ENCODE peak calls at places on chromosomes 3 and 15, in four cellular contexts. M, Y, I and T are unnamed samples.

GRCh38 chr3:72244396-72244795 is 459.4 kb upstream of the PROK2 start:
- DNase-seq in Y (no peak), M (no peak), I (no peak), T (no peak)

GRCh38 chr3:107594870-107595269 is 72.1 kb downstream of the BBX start:
- DNase-seq in I (no peak), M (no peak), Y (no peak), T (no peak)

GRCh38 chr3:9388562-9389272 is 8.7 kb upstream of the SETD5 start:
- DNase-seq in Y (no peak), M (no peak), I (no peak), T (no peak)

GRCh38 chr15:68552773-68553172 is 26.0 kb upstream of the CORO2B start:
- DNase-seq in I (no peak), Y (peak), M (no peak), T (no peak)

GRCh38 chr15:41150279-41150678 is 34.2 kb upstream of the INO80 start:
- DNase-seq in M (no peak), I (no peak), Y (no peak), T (no peak)

GRCh38 chr3:145704020-145704419 is 457.0 kb downstream of the PLOD2 start:
- DNase-seq in Y (no peak), M (no peak), I (no peak), T (no peak)

GRCh38 chr15:23645379-23646164 is 2.1 kb downstream of the MAGEL2 start:
- DNase-seq in M (no peak), Y (no peak), I (peak), T (no peak)

GRCh38 chr3:107315136-107315535 is 62.1 kb upstream of the CCDC54 start:
- DNase-seq in Y (no peak), M (no peak), I (no peak), T (no peak)

GRCh38 chr3:50575372-50575771 is 6.0 kb downstream of the HEMK1 start:
- DNase-seq in Y (no peak), I (no peak), M (no peak), T (no peak)

GRCh38 chr3:4766716-4767499 is 212.3 kb upstream of the BHLHE40 start:
- DNase-seq in I (no peak), Y (peak), M (no peak), T (no peak)

GRCh38 chr15:27977656-27978055 is 121.5 kb downstream of the OCA2 start:
- DNase-seq in M (no peak), I (no peak), Y (no peak), T (no peak)

GRCh38 chr3:30720586-30721313 is 114.3 kb downstream of the TGFBR2 start:
- DNase-seq in I (no peak), Y (no peak), M (no peak), T (no peak)

GRCh38 chr3:99658274-99658673 is 19.9 kb downstream of the COL8A1 start:
- DNase-seq in M (no peak), I (no peak), Y (no peak), T (no peak)

GRCh38 chr3:46617941-46618340 is 5.6 kb downstream of the FAM240A start:
- DNase-seq in I (no peak), M (no peak), Y (no peak), T (no peak)